ENCODE peak calls at places on chromosomes 12 and 14, in ten cellular contexts. U is nucleus accumbens, C is brain microvascular endothelial cell, W is pons, Y is iris pigment epithelial cell, H is left lung, A is OCI-LY7, P is RPMI7951, K is GM12865, V is fibroblast of the conjunctiva. M is an unnamed sample.
A peak's percentile ranks its signal among the peaks of the same experiment; 100 is the strongest.

GRCh38 chr14:101284711-101285110 is 276.6 kb upstream of the DIO3 start:
- DNase-seq in C (no peak), A (no peak), H (no peak), Y (no peak), K (no peak), V (no peak), P (no peak), W (no peak), U (no peak), M (no peak)

GRCh38 chr14:44897844-44898151 is 63.9 kb downstream of the KLHL28 start:
- DNase-seq in U (no peak), Y (peak; percentile 60), V (no peak), W (no peak), H (no peak), C (no peak), K (no peak), A (no peak), P (no peak), M (no peak)

GRCh38 chr14:71113376-71113775 is 206.1 kb downstream of the PCNX1 start:
- DNase-seq in U (no peak), C (peak; percentile 53), W (no peak), K (no peak), Y (peak; percentile 83), A (no peak), P (peak; percentile 21), H (no peak), V (no peak), M (peak; percentile 64)

GRCh38 chr12:132214906-132215643 is 70.8 kb downstream of the NOC4L start:
- DNase-seq in H (peak; percentile 69), C (no peak), P (no peak), K (no peak), V (no peak), Y (no peak), A (no peak), W (no peak), U (no peak), M (no peak)

GRCh38 chr12:111444706-111445310 is 39.1 kb downstream of the SH2B3 start:
- DNase-seq in U (peak; percentile 32), P (peak; percentile 70), H (peak; percentile 87), V (no peak), C (no peak), K (peak; percentile 98), A (peak; percentile 93), W (peak; percentile 78), Y (peak; percentile 44), M (peak; percentile 44)

GRCh38 chr12:26195250-26195640 is at the start of gene SSPN:
- DNase-seq in A (no peak), V (peak; percentile 27), P (peak; percentile 62), H (peak; percentile 83), C (peak; percentile 20), Y (peak; percentile 60), K (peak; percentile 21), U (peak; percentile 73), W (peak; percentile 58), M (peak; percentile 69)

GRCh38 chr14:54782803-54783659 is 119.6 kb downstream of the GCH1 start:
- DNase-seq in U (no peak), P (no peak), V (no peak), K (peak; percentile 84), Y (peak; percentile 19), W (peak; percentile 77), C (no peak), A (peak; percentile 77), H (no peak), M (no peak)

GRCh38 chr12:53930591-53931255 is 7.9 kb upstream of the HOXC13 start:
- DNase-seq in V (no peak), U (no peak), W (no peak), H (no peak), P (no peak), Y (no peak), A (no peak), C (no peak), K (no peak), M (no peak)

GRCh38 chr12:116520801-116521471 is 38.2 kb upstream of the MAP1LC3B2 start:
- DNase-seq in P (peak; percentile 75), U (peak; percentile 2), A (no peak), W (no peak), V (no peak), K (no peak), C (peak; percentile 68), Y (peak; percentile 59), H (no peak), M (peak; percentile 42)

GRCh38 chr12:130775953-130776856 is 60.1 kb upstream of the RIMBP2 start:
- DNase-seq in Y (peak; percentile 85), A (no peak), W (peak; percentile 35), P (peak; percentile 90), V (peak; percentile 79), U (peak; percentile 10), K (no peak), H (no peak), C (peak; percentile 75), M (peak; percentile 84)

GRCh38 chr14:100239200-100239839 is 376 bp downstream of the YY1 start:
- DNase-seq in W (no peak), K (peak; percentile 26), P (no peak), A (no peak), C (no peak), U (no peak), V (no peak), Y (no peak), H (peak; percentile 86), M (peak; percentile 23)

GRCh38 chr14:70149766-70150165 is 39.0 kb downstream of the SLC8A3 start:
- DNase-seq in V (no peak), W (no peak), C (no peak), K (no peak), Y (no peak), A (no peak), P (no peak), U (no peak), H (no peak), M (no peak)

GRCh38 chr12:109192358-109192757 is 76.0 kb downstream of the ACACB start:
- DNase-seq in A (no peak), H (no peak), Y (peak; percentile 35), W (no peak), U (no peak), C (peak; percentile 9), K (no peak), V (no peak), P (peak; percentile 78), M (peak; percentile 80)

GRCh38 chr14:55802986-55803431 is 223.0 kb downstream of the KTN1 start:
- DNase-seq in C (no peak), A (no peak), P (peak; percentile 21), U (no peak), Y (peak; percentile 68), W (no peak), V (no peak), K (no peak), H (no peak), M (peak; percentile 73)

GRCh38 chr12:82937151-82937550 is 250.4 kb downstream of the TMTC2 start:
- DNase-seq in V (no peak), K (no peak), W (no peak), H (no peak), U (no peak), Y (peak; percentile 26), P (no peak), C (no peak), A (no peak), M (no peak)

GRCh38 chr14:29930283-29930682 is 2.6 kb upstream of the PRKD1 start:
- DNase-seq in V (no peak), P (peak; percentile 62), A (no peak), C (peak; percentile 4), H (no peak), K (no peak), W (no peak), U (no peak), Y (peak; percentile 65), M (peak; percentile 76)

GRCh38 chr14:24377660-24378059 is 9.7 kb downstream of the NFATC4 start:
- DNase-seq in P (no peak), H (no peak), V (no peak), U (no peak), C (no peak), K (no peak), W (no peak), A (no peak), Y (no peak), M (no peak)